ENCODE peak calls at places on chromosomes 7 and 10, in ten cellular contexts. B is IMR-90, V is right cardiac atrium, Y is fibroblast of lung, F is esophagus squamous epithelium, P is thyroid gland, W is heart left ventricle, H is HCT116, J is SJSA1, Z is aorta. N is an unnamed sample. For H3K9me3, the result is how much of the 10 kb centered on the place peaks cover.

GRCh38 chr7:913736-914520 is 37.6 kb downstream of the GET4 start:
- DNase-seq in J (peak), Y (no peak), W (no peak), H (no peak), P (no peak), B (no peak), F (no peak), Z (no peak), V (peak), N (no peak)

GRCh38 chr7:147509052-147509480 is 1081.5 kb upstream of the C7orf33 start:
- DNase-seq in Z (no peak), W (no peak), Y (peak), V (no peak), H (no peak), F (no peak), P (no peak), B (peak), J (no peak), N (no peak)

GRCh38 chr7:105234886-105235285 is 153.8 kb downstream of the SRPK2 start:
- DNase-seq in V (no peak), B (no peak), H (no peak), Z (no peak), Y (no peak), F (no peak), J (no peak), P (no peak), W (no peak), N (no peak)

GRCh38 chr10:132534348-132535064 is 3.1 kb upstream of the INPP5A start:
- DNase-seq in B (no peak), Z (no peak), P (no peak), V (no peak), Y (no peak), H (no peak), F (no peak), J (no peak), W (no peak), N (no peak)

GRCh38 chr7:48101880-48102448 is 12.9 kb downstream of the UPP1 start:
- DNase-seq in W (no peak), J (no peak), P (no peak), F (no peak), B (no peak), H (no peak), V (no peak), Z (no peak), Y (no peak), N (no peak)

GRCh38 chr7:2248984-2249694 is 7.1 kb downstream of the NUDT1 start:
- DNase-seq in Z (peak), F (no peak), V (peak), W (peak), J (peak), Y (peak), H (no peak), P (peak), B (peak), N (peak)

GRCh38 chr10:103605359-103606156 is 112.1 kb downstream of the NEURL1 start:
- DNase-seq in Y (peak), J (peak), Z (no peak), F (no peak), B (peak), H (peak), V (peak), P (peak), W (no peak), N (peak)

GRCh38 chr10:86179961-86180360 is 186.6 kb downstream of the GRID1 start:
- DNase-seq in V (no peak), Y (no peak), J (no peak), W (no peak), P (no peak), H (no peak), F (no peak), B (no peak), Z (peak), N (no peak)

GRCh38 chr10:104925232-104925851 is 284.3 kb downstream of the SORCS3 start:
- DNase-seq in W (no peak), F (no peak), P (peak), Z (no peak), V (no peak), J (no peak), Y (peak), H (peak), B (no peak), N (peak)

GRCh38 chr10:133132711-133133291 is 27.2 kb upstream of the KNDC1 start:
- DNase-seq in F (no peak), Y (no peak), W (no peak), J (no peak), P (no peak), B (no peak), Z (peak), V (no peak), H (no peak), N (no peak)

GRCh38 chr7:6649241-6649961 is 12.3 kb downstream of the ZNF316 start:
- DNase-seq in W (peak), H (no peak), B (no peak), F (no peak), J (no peak), Z (peak), P (no peak), V (peak), Y (no peak), N (no peak)

GRCh38 chr10:70905071-70906021 is 17.0 kb upstream of the PCBD1 start:
- DNase-seq in J (no peak), F (no peak), H (no peak), Y (no peak), P (no peak), B (no peak), Z (no peak), V (peak), W (no peak), N (no peak)

GRCh38 chr10:12709516-12709915 is 292.0 kb downstream of the CCDC3 start:
- DNase-seq in Y (peak), W (no peak), H (no peak), J (no peak), P (no peak), V (no peak), B (peak), Z (no peak), F (no peak), N (no peak)

GRCh38 chr7:128408709-128409434 is 910 bp downstream of the IMPDH1 start:
- DNase-seq in P (no peak), Z (no peak), F (no peak), J (no peak), Y (no peak), B (peak), H (no peak), W (no peak), V (no peak), N (no peak)

GRCh38 chr7:106986450-106986977 is 58.0 kb upstream of the PRKAR2B start:
- DNase-seq in B (no peak), P (no peak), J (no peak), W (no peak), Z (no peak), Y (no peak), H (no peak), V (no peak), F (no peak), N (no peak)

GRCh38 chr7:42285383-42285824 is 48.4 kb upstream of the GLI3 start:
- DNase-seq in P (no peak), Z (no peak), V (no peak), H (no peak), J (no peak), F (no peak), W (no peak), B (no peak), Y (peak), N (no peak)

GRCh38 chr7:24922099-24922773 is 57.7 kb downstream of the OSBPL3 start:
- DNase-seq in J (no peak), H (no peak), Y (no peak), F (no peak), V (no peak), Z (no peak), W (no peak), B (no peak), P (no peak), N (peak)

GRCh38 chr10:25901199-25901598 is 32.8 kb upstream of the MYO3A start:
- DNase-seq in J (no peak), P (no peak), H (no peak), B (no peak), F (no peak), Z (no peak), Y (no peak), W (no peak), V (no peak), N (no peak)

GRCh38 chr10:75108684-75109458 is 2.6 kb upstream of the SAMD8 start:
- DNase-seq in F (no peak), Z (no peak), V (no peak), Y (no peak), H (peak), W (no peak), P (peak), J (no peak), B (no peak), N (peak)

GRCh38 chr7:99752354-99752753 is 17.4 kb upstream of the CYP3A7 start:
- DNase-seq in H (no peak), Y (no peak), P (no peak), V (no peak), B (peak), Z (no peak), W (no peak), J (no peak), F (no peak), N (peak)

GRCh38 chr7:18529213-18529612 is 33.7 kb downstream of the HDAC9 start:
- DNase-seq in P (no peak), J (no peak), H (no peak), Z (no peak), F (no peak), Y (no peak), V (no peak), B (no peak), W (no peak), N (no peak)

GRCh38 chr7:2909471-2910039 is 65.4 kb upstream of the GNA12 start:
- DNase-seq in V (no peak), Y (no peak), J (no peak), Z (no peak), F (no peak), B (no peak), H (no peak), P (no peak), W (no peak), N (no peak)

GRCh38 chr7:91503934-91504575 is 239.8 kb downstream of the FZD1 start:
- DNase-seq in Z (no peak), F (no peak), Y (peak), V (no peak), H (no peak), P (no peak), B (no peak), W (no peak), J (no peak), N (no peak)

GRCh38 chr7:115850774-115851173 is 179.8 kb downstream of the TFEC start:
- DNase-seq in F (no peak), Z (no peak), H (no peak), B (no peak), P (no peak), J (no peak), W (no peak), V (no peak), Y (no peak), N (no peak)

GRCh38 chr7:101932053-101932452 is 114.6 kb downstream of the CUX1 start:
- DNase-seq in P (no peak), V (no peak), H (no peak), B (no peak), Y (no peak), J (no peak), F (no peak), Z (peak), W (no peak), N (no peak)

GRCh38 chr10:49608925-49609282 is 1.2 kb upstream of the SLC18A3 start:
- DNase-seq in W (no peak), B (no peak), F (no peak), Y (no peak), P (no peak), V (no peak), J (no peak), Z (peak), H (no peak), N (peak)

GRCh38 chr7:75884401-75884800 is 5.6 kb downstream of the RHBDD2 start:
- DNase-seq in B (no peak), H (no peak), P (no peak), W (no peak), V (no peak), J (no peak), F (no peak), Y (no peak), Z (no peak), N (no peak)

GRCh38 chr10:20890491-20891337 is 6.4 kb downstream of the NEBL start:
- DNase-seq in P (no peak), B (no peak), F (no peak), H (no peak), Y (peak), Z (no peak), V (no peak), J (no peak), W (no peak), N (no peak)

GRCh38 chr10:26776258-26776657 is 78.8 kb downstream of the PDSS1 start:
- DNase-seq in J (no peak), W (no peak), Y (peak), B (no peak), Z (no peak), F (no peak), H (no peak), V (no peak), P (no peak), N (no peak)

GRCh38 chr10:13268841-13269240 is 31.0 kb downstream of the PHYH start:
- DNase-seq in P (no peak), H (no peak), F (no peak), Y (no peak), Z (no peak), V (no peak), W (no peak), J (no peak), B (no peak), N (no peak)

GRCh38 chr10:34305189-34305588 is 509.9 kb downstream of the PARD3 start:
- DNase-seq in W (no peak), H (no peak), V (no peak), F (no peak), B (no peak), Y (no peak), J (no peak), P (peak), Z (no peak), N (no peak)

GRCh38 chr10:43922335-43923280 is 273.9 kb upstream of the ZNF32 start:
- DNase-seq in B (no peak), Y (no peak), H (no peak), W (no peak), J (no peak), Z (no peak), V (no peak), F (no peak), P (no peak), N (no peak)

GRCh38 chr10:62916157-62916603 is 100.0 kb upstream of the EGR2 start:
- DNase-seq in Z (no peak), V (no peak), W (no peak), F (no peak), P (no peak), H (no peak), J (no peak), Y (peak), B (peak), N (peak)

GRCh38 chr7:101919363-101920115 is 102.1 kb downstream of the CUX1 start:
- DNase-seq in J (no peak), H (no peak), P (no peak), Y (no peak), W (no peak), Z (peak), B (no peak), V (no peak), F (no peak), N (no peak)

GRCh38 chr7:80134536-80135305 is at the start of gene GNAI1:
- DNase-seq in Y (peak), F (no peak), P (peak), V (peak), J (peak), H (peak), B (peak), W (peak), Z (peak), N (peak)

GRCh38 chr7:141590666-141591065 is 39.5 kb downstream of the AGK start:
- DNase-seq in W (no peak), Y (no peak), V (no peak), F (no peak), H (no peak), P (no peak), Z (no peak), J (no peak), B (no peak), N (no peak)

DNA sequence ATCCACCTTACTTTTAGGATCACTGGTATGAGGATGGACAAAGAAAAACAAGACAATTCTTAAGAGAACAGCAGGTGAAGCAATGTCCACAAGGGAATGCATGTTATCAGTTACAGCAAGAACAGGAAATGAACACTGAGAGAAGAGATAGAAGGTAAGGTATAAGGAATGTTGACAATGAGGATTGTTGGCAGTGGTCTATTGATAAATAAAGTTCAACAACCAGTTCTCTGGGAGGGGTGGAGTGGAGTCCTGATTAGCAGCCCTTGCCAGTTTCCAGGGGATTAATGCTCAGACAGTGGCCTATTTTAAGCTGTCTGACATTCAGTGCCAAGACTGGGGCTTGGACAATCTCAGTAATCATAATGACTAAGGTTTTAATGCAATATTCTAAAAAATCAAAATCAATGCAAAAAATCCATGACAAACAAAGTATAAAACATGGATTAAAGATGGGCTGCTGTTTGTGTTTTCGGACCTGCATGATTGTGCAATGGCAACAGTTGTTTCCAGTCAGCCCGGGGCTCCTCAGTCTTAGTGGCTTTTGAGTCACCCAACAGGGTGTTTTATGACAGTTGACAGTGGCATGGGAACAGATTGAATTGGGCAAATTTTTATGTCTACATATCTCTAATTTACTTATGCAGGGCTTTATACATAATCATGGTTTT is 13.8 kb upstream of the AKR1B1 start:
- DNase-seq in F (no peak), Z (no peak), Y (no peak), B (no peak), V (no peak), P (no peak), W (no peak), H (no peak), J (no peak), N (no peak)
- H3K9me3 ChIP-seq in F (under half), Z (under half), Y (under half), B (under half), V (under half), P (under half), W (under half), H (under half), J (under half), N (under half)

GRCh38 chr10:1549591-1550290 is 187.6 kb downstream of the ADARB2 start:
- DNase-seq in W (peak), Y (no peak), Z (peak), H (no peak), J (no peak), B (no peak), F (no peak), P (no peak), V (no peak), N (no peak)
- H3K9me3 ChIP-seq in W (under half), Y (under half), Z (under half), H (under half), J (under half), B (half or more), F (under half), P (under half), V (under half), N (under half)

GRCh38 chr7:153396475-153396874 is 636.9 kb downstream of the ACTR3B start:
- DNase-seq in Y (no peak), F (no peak), W (no peak), H (no peak), Z (no peak), J (no peak), V (no peak), B (no peak), P (no peak), N (no peak)
- H3K9me3 ChIP-seq in Y (under half), F (under half), W (under half), H (under half), Z (under half), J (under half), V (under half), B (under half), P (under half), N (under half)

DNA sequence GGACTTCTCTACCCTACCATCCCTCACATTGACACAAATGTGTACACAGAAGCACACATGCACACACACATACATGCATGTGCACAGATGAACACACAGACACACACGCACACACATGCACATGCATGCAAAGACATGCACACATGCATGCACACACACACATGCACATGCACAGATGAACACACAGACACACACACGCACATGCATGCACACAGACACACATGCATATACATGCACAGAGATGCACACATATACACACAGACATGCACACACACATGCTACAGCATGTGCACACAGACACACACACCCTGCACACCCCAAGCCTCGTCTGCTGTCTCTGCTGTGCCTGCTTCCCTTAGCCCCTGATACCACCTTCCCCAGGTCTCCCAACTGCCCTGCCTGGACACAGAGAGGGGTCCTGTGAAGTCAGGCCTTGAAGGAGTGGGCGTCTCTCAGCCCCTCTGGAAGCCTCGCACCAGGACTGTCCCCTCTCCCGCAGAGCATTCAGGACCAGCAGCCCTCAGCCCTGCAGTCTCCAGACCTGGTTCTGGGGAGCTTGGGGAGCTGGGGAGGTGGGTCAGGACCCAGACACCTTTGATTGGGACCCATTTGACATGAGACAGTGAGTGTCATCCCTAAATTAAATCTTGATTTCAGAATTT is 181.8 kb downstream of the DNAJB6 start:
- DNase-seq in W (no peak), Z (peak), J (peak), F (no peak), H (no peak), Y (no peak), P (no peak), B (no peak), V (no peak), N (no peak)
- H3K9me3 ChIP-seq in W (under half), Z (under half), J (under half), F (under half), H (under half), Y (under half), P (under half), B (under half), V (under half), N (under half)

GRCh38 chr10:77807706-77808105 is 118.8 kb downstream of the DLG5 start:
- DNase-seq in P (no peak), J (no peak), B (no peak), V (no peak), H (no peak), F (no peak), W (no peak), Y (no peak), Z (peak), N (no peak)
- H3K9me3 ChIP-seq in P (under half), J (under half), B (under half), V (under half), H (under half), F (under half), W (under half), Y (under half), Z (under half), N (under half)

GRCh38 chr10:82535457-82535856 is 660.5 kb downstream of the NRG3 start:
- DNase-seq in Z (no peak), H (no peak), P (no peak), W (no peak), Y (no peak), F (no peak), V (no peak), J (no peak), B (no peak), N (no peak)

GRCh38 chr10:82538272-82538671 is 663.3 kb downstream of the NRG3 start:
- DNase-seq in H (no peak), J (no peak), B (no peak), F (no peak), V (no peak), W (no peak), P (no peak), Y (no peak), Z (no peak), N (no peak)

DNA sequence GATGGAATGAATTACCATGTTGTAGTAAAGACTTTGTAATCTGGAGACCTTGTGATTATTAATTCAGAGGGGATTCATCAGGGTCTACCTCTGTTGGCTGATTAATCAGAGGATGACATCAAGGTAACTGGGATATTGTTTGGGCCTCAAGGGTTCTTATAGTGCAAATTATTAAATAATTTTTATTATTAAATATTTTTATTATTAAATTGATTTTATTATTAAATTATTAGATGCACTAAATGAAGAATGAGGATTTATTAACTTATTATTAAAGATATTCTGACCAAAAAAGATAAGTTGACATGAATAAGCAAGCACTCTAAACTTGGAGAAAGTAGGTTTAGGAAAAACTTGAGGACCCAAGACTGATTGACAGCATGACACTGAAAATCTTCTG is 661.7 kb downstream of the NRG3 start:
- DNase-seq in W (no peak), F (no peak), V (no peak), Z (no peak), B (no peak), Y (no peak), P (no peak), J (no peak), H (no peak), N (no peak)
- H3K9me3 ChIP-seq in W (under half), F (under half), V (under half), Z (under half), B (under half), Y (under half), P (under half), J (under half), H (under half), N (under half)

N was measured in MG63.